ENCODE peak calls at places on chromosomes 4 and X, in seven cellular contexts. X is BE2C, V is pancreas, R is uterus, S is mucosa of descending colon, Y is breast epithelium, A is Caco-2. B is an unnamed sample.

GRCh38 chrX:16573781-16574180 is 76.2 kb upstream of the S100G start:
- DNase-seq in V (no peak), R (no peak), Y (no peak), X (no peak), A (no peak), S (no peak), B (no peak)

GRCh38 chr4:150078996-150079581 is 844 bp downstream of the DCLK2 start:
- DNase-seq in Y (no peak), S (peak; percentile 60), X (peak; percentile 53), R (peak; percentile 37), A (peak; percentile 38), V (peak; percentile 74), B (peak; percentile 3)

GRCh38 chr4:77819409-77819835 is 254 bp upstream of the CNOT6L start:
- DNase-seq in R (no peak), X (peak; percentile 54), A (no peak), V (no peak), S (peak; percentile 66), Y (no peak), B (no peak)

GRCh38 chrX:40434947-40435346 is 145.8 kb upstream of the ATP6AP2 start:
- DNase-seq in R (no peak), Y (no peak), A (no peak), S (no peak), V (no peak), X (peak; percentile 81), B (no peak)

GRCh38 chrX:24186483-24186882 is 37.0 kb downstream of the ZFX start:
- DNase-seq in R (no peak), S (no peak), A (no peak), Y (no peak), X (no peak), V (no peak), B (no peak)

GRCh38 chr4:8352368-8353157 is 83.0 kb downstream of the HTRA3 start:
- DNase-seq in R (peak; percentile 15), A (peak; percentile 24), X (no peak), Y (no peak), V (no peak), S (no peak), B (no peak)

GRCh38 chrX:32269877-32270276 is 941.5 kb downstream of the DMD start:
- DNase-seq in R (no peak), S (no peak), V (no peak), A (no peak), X (no peak), Y (no peak), B (no peak)

GRCh38 chr4:93731448-93731847 is 97.1 kb upstream of the ATOH1 start:
- DNase-seq in S (no peak), R (no peak), X (no peak), Y (peak; percentile 58), V (no peak), A (no peak), B (peak; percentile 31)

GRCh38 chr4:62560858-62561257 is 1360.7 kb downstream of the ADGRL3 start:
- DNase-seq in X (peak; percentile 20), A (no peak), Y (no peak), R (no peak), S (no peak), V (no peak), B (no peak)

GRCh38 chrX:150227873-150228272 is 135.2 kb upstream of the MAMLD1 start:
- DNase-seq in Y (no peak), S (no peak), X (no peak), A (no peak), V (no peak), R (no peak), B (no peak)

GRCh38 chr4:21476753-21477152 is 471.8 kb downstream of the KCNIP4 start:
- DNase-seq in A (peak; percentile 41), S (no peak), V (no peak), R (no peak), Y (no peak), X (no peak), B (no peak)

GRCh38 chr4:53682196-53682595 is 90.9 kb upstream of the LNX1 start:
- DNase-seq in A (no peak), R (no peak), V (no peak), Y (no peak), X (no peak), S (no peak), B (no peak)

GRCh38 chrX:10190367-10190766 is 33.6 kb downstream of the CLCN4 start:
- DNase-seq in V (no peak), Y (no peak), S (no peak), A (no peak), X (peak; percentile 47), R (no peak), B (peak; percentile 36)

GRCh38 chr4:11214281-11214680 is 214.4 kb downstream of the HS3ST1 start:
- DNase-seq in A (no peak), S (no peak), Y (no peak), R (no peak), V (no peak), X (no peak), B (peak; percentile 58)

GRCh38 chr4:95362066-95362465 is 186.7 kb downstream of the UNC5C start:
- DNase-seq in A (no peak), Y (no peak), V (no peak), R (no peak), S (no peak), X (no peak), B (no peak)

GRCh38 chr4:151184523-151185458 is 85.4 kb downstream of the RPS3A start:
- DNase-seq in V (no peak), Y (no peak), X (no peak), A (peak; percentile 48), S (no peak), R (no peak), B (peak; percentile 80)

DNA sequence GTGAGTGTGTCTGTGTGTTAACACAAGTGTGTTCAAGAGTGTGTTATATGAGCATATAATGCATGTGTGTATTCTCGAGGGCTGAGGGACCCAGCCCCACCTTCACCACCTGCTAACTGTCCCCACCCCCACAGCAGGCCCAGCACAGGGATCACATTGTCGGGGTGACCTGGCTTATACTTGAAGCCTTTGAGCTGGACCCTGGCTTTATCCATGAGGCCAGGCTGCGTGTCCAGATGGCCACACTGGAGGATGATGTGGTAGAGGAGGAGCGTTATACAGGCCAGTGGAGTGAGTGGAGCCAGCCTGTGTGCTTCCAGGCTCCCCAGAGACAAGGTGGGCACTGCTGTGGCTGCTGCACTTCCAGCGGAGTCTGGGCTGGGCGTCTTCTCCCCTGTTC is 7.6 kb downstream of the IL9R start:
- DNase-seq in V (no peak), X (no peak), S (no peak), A (no peak), Y (no peak), R (no peak), B (no peak)
- H3K9me3 ChIP-seq in V (no peaks in the 10 kb centered on the region), X (no peaks in the 10 kb centered on the region), S (no peaks in the 10 kb centered on the region), A (no peaks in the 10 kb centered on the region), Y (no peaks in the 10 kb centered on the region), R (no peaks in the 10 kb centered on the region), B (no peaks in the 10 kb centered on the region)

GRCh38 chr4:28654618-28655017 is 1794.0 kb downstream of the STIM2 start:
- DNase-seq in V (no peak), R (no peak), Y (no peak), S (no peak), A (no peak), X (no peak), B (no peak)
- H3K9me3 ChIP-seq in V (no peaks in the 10 kb centered on the region), R (no peaks in the 10 kb centered on the region), Y (no peaks in the 10 kb centered on the region), S (peaks cover 5% of the 10 kb centered on the region), A (no peaks in the 10 kb centered on the region), X (no peaks in the 10 kb centered on the region), B (no peaks in the 10 kb centered on the region)

DNA sequence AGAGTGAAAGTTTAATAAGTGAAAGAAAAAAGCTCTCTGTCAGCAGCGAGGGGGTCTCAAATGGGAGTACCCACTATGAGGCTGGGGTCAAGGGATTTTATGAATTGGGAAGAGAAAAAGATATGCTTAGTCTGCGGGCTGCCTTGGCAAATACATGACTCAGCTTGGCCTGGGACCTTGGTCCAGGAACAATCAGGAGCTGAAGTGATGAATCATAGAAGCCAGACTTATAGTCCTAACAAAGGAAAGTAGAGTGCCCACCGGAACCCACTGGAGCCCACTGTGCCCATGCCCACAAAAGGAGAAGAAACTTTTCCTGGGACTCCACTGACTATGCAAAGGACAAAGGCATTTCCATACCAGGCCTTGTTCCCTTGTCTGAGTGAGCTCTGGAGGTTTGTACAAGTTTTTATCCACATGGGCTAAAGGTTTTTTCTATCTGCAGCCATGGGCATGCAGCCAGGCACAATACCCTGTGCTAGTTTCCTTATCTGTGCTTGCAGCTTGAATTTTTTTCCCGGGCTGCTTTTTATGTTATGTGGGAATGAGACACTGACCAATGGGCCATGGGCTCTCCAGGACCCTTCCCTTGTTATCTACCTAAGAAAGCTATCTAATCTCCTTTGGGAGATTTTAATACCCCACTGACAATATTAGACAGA is 201.7 kb downstream of the FAM133A start:
- DNase-seq in X (no peak), Y (no peak), V (no peak), R (no peak), A (no peak), S (no peak), B (no peak)
- H3K9me3 ChIP-seq in X (no peaks in the 10 kb centered on the region), Y (no peaks in the 10 kb centered on the region), V (no peaks in the 10 kb centered on the region), R (no peaks in the 10 kb centered on the region), A (no peaks in the 10 kb centered on the region), S (no peaks in the 10 kb centered on the region), B (no peaks in the 10 kb centered on the region)

GRCh38 chr4:27442146-27442545 is 581.5 kb downstream of the STIM2 start:
- DNase-seq in S (no peak), X (no peak), A (no peak), Y (no peak), R (no peak), V (no peak), B (no peak)
- H3K9me3 ChIP-seq in S (no peaks in the 10 kb centered on the region), X (no peaks in the 10 kb centered on the region), A (no peaks in the 10 kb centered on the region), Y (no peaks in the 10 kb centered on the region), R (no peaks in the 10 kb centered on the region), V (no peaks in the 10 kb centered on the region), B (no peaks in the 10 kb centered on the region)

GRCh38 chr4:337932-338758 is 531 bp downstream of the ZNF141 start:
- DNase-seq in Y (peak; percentile 27), R (peak; percentile 50), X (peak; percentile 52), A (no peak), S (peak; percentile 68), V (peak; percentile 72), B (no peak)

GRCh38 chr4:337143-337931 is at the start of gene ZNF141:
- DNase-seq in A (peak; percentile 97), Y (peak; percentile 97), X (peak; percentile 95), V (peak; percentile 90), R (peak; percentile 95), S (peak; percentile 94), B (peak; percentile 99)

GRCh38 chr4:338759-339097 is 1.1 kb downstream of the ZNF141 start:
- DNase-seq in Y (no peak), A (no peak), X (peak; percentile 14), V (no peak), S (peak; percentile 32), R (no peak), B (no peak)

GRCh38 chr4:336893-337142 is 796 bp upstream of the ZNF141 start:
- DNase-seq in A (peak; percentile 47), Y (no peak), R (no peak), S (no peak), X (no peak), V (peak; percentile 64), B (no peak)

GRCh38 chr4:340011-340410 is 2.4 kb downstream of the ZNF141 start:
- DNase-seq in Y (no peak), R (no peak), A (no peak), S (no peak), X (no peak), V (no peak), B (no peak)
- H3K9me3 ChIP-seq in Y (peaks cover 28% of the 10 kb centered on the region), R (no peaks in the 10 kb centered on the region), A (peaks cover 14% of the 10 kb centered on the region), S (peaks cover 54% of the 10 kb centered on the region), X (peaks cover 4% of the 10 kb centered on the region), V (no peaks in the 10 kb centered on the region), B (no peaks in the 10 kb centered on the region)

DNA sequence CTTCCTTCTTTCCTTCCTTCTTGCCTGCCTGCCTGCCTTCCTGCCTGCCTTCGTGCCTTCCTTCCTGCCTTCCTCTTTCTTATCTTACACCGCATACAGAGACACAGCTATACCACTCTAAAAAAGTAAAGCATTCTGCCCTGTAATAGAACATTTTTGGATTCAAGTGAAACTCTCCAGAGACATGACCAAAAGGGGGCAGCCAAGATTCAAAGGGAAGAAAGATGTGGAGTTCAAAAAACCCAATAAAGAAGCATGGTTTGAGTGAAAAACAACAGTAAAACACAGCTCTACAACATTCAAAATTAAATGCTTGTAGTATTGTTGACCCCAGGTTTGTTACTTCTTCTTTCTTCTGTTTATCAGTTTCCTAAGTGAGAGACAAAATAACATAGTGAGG is 914.9 kb upstream of the PCDH7 start:
- DNase-seq in A (no peak), V (no peak), X (no peak), S (no peak), R (no peak), Y (no peak), B (no peak)
- H3K9me3 ChIP-seq in A (no peaks in the 10 kb centered on the region), V (no peaks in the 10 kb centered on the region), X (no peaks in the 10 kb centered on the region), S (peaks cover 28% of the 10 kb centered on the region), R (no peaks in the 10 kb centered on the region), Y (no peaks in the 10 kb centered on the region), B (no peaks in the 10 kb centered on the region)

B was measured in small intestine.